ENCODE peak calls at places on chromosomes 7 and 10, in five cellular contexts. H, S, B, O and N are unnamed samples.

GRCh38 chr10:5985029-5985428 is 7.7 kb upstream of the IL15RA start:
- DNase-seq in H (no peak), S (no peak), B (no peak), O (no peak), N (no peak)

GRCh38 chr7:100942038-100942774 is 7.1 kb upstream of the MUC3A start:
- DNase-seq in H (no peak), S (no peak), B (peak; percentile 42), O (no peak), N (no peak)

GRCh38 chr10:22673785-22674184 is 40.6 kb downstream of the PIP4K2A start:
- DNase-seq in H (no peak), S (no peak), B (no peak), O (no peak), N (no peak)

GRCh38 chr10:31099664-31100063 is 68.0 kb upstream of the ZNF438 start:
- DNase-seq in H (peak; percentile 50), S (peak; percentile 36), B (peak; percentile 68), O (no peak), N (peak; percentile 62)

GRCh38 chr10:58531084-58531695 is 18.5 kb downstream of the BICC1 start:
- DNase-seq in H (peak; percentile 73), S (peak; percentile 76), B (peak; percentile 61), O (peak; percentile 48), N (no peak)

GRCh38 chr7:12357508-12357907 is 46.2 kb downstream of the VWDE start:
- DNase-seq in H (no peak), S (no peak), B (no peak), O (no peak), N (no peak)

GRCh38 chr7:112103246-112103645 is 103.0 kb downstream of the DOCK4 start:
- DNase-seq in H (no peak), S (peak; percentile 56), B (peak; percentile 45), O (no peak), N (no peak)

GRCh38 chr7:127819975-127820778 is 168.2 kb downstream of the SND1 start:
- DNase-seq in H (no peak), S (peak; percentile 70), B (no peak), O (no peak), N (no peak)

GRCh38 chr7:103075337-103075918 is 488 bp downstream of the ARMC10 start:
- DNase-seq in H (peak; percentile 69), S (peak; percentile 62), B (peak; percentile 56), O (peak; percentile 47), N (peak; percentile 53)

GRCh38 chr10:120582753-120583152 is 125.7 kb downstream of the PLPP4 start:
- DNase-seq in H (no peak), S (no peak), B (no peak), O (no peak), N (no peak)

GRCh38 chr10:89332718-89333281 is 5.0 kb downstream of the IFIT3 start:
- DNase-seq in H (no peak), S (no peak), B (no peak), O (no peak), N (no peak)

GRCh38 chr10:23291551-23292334 is 52.9 kb downstream of the C10orf67 start:
- DNase-seq in H (peak; percentile 66), S (no peak), B (no peak), O (no peak), N (no peak)

GRCh38 chr10:48899781-48900180 is 39.9 kb downstream of the LRRC18 start:
- DNase-seq in H (no peak), S (no peak), B (no peak), O (no peak), N (no peak)

GRCh38 chr7:106901870-106902441 is 36.9 kb downstream of the PIK3CG start:
- DNase-seq in H (no peak), S (no peak), B (no peak), O (no peak), N (no peak)

GRCh38 chr7:23431596-23432284 is 38.6 kb downstream of the IGF2BP3 start:
- DNase-seq in H (no peak), S (peak; percentile 38), B (no peak), O (no peak), N (no peak)
- H3K4me1 ChIP-seq in H (no peaks in the 10 kb centered on the region), S (peaks cover 13% of the 10 kb centered on the region), B (no peaks in the 10 kb centered on the region), O (no peaks in the 10 kb centered on the region), N (no peaks in the 10 kb centered on the region)

GRCh38 chr7:157874870-157875229 is 538.0 kb downstream of the DNAJB6 start:
- DNase-seq in H (no peak), S (no peak), B (no peak), O (no peak), N (no peak)

GRCh38 chr7:157873664-157874063 is 536.9 kb downstream of the DNAJB6 start:
- DNase-seq in H (no peak), S (no peak), B (no peak), O (no peak), N (no peak)

GRCh38 chr7:157875230-157876179 is 538.7 kb downstream of the DNAJB6 start:
- DNase-seq in H (no peak), S (no peak), B (no peak), O (no peak), N (no peak)

GRCh38 chr7:157873181-157873580 is 536.4 kb downstream of the DNAJB6 start:
- DNase-seq in H (no peak), S (no peak), B (no peak), O (no peak), N (no peak)

DNA sequence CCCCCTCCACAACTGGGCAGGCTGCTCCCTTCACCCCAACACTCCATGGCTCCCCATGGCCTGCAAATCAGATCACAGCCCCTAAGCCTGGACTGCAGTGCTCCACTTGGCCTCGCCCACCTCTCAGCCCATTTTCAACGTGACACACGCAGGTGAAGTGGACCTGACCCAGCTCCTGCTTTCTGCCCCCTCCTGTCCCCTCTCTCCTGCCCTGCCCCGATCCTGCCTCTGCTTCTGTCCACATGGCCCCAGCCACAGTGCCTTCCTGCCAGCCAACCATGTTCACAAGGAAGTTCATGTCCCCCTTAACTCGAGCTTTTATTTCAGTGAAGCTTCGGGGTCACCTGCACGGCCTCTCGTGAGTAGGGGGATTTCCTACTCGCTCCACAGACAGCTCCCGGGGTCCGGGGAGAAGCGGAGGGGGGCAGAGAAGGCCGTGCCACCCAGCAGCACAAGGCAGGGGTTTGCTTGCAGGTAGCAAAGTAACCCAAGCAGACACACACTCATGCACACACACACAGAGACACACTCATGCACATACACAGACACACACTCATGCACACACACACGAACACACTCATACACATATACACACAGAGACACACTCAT is 537.5 kb downstream of the DNAJB6 start:
- DNase-seq in H (no peak), S (no peak), B (no peak), O (no peak), N (no peak)
- H3K9me3 ChIP-seq in H (no peaks in the 10 kb centered on the region), S (peaks cover 47% of the 10 kb centered on the region), B (no peaks in the 10 kb centered on the region), O (peaks cover 4% of the 10 kb centered on the region), N (no peaks in the 10 kb centered on the region)

DNA sequence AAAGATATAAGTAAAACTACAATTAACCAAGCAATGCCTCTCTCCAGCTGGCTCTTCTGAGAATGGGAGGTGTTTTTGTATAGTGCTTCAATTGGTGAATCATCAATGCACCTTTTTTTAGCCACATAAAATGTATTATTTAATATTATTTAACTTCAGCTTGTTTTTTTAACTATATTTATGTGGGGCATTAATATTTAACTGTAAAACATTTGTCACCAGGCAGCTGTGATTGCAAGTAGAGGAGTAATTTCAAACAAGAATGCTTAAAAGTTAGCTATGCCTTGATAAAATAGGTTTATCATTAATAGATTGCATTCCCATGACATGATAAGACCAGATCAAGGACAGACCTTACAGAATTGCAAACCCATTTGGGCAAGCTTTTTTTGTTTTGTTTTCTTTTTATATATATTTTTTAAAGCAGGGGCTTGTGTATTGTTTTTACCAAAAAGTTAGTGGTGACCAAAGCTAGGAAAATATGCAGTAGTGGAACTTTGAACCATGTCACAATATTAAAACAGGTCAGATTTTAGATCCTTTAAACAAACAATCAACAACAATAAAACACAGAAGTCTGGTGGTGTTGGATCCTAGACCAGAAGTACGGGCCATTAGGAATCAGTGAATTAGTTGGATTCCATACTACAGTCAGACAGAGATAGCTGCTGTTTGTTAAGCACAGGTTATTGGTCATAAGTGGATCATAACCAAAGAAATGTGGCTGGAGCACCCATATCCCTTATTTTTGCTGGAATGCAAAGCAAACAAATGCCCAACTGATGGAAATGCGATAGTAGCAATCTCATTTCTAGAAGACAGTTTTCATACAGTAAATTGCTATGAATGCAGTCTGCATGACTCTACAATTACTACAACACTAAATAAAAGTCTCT is 2.9 kb downstream of the CAV2 start:
- DNase-seq in H (no peak), S (no peak), B (no peak), O (no peak), N (no peak)
- H3K4me1 ChIP-seq in H (peaks cover 34% of the 10 kb centered on the region), S (peaks cover 11% of the 10 kb centered on the region), B (no peaks in the 10 kb centered on the region), O (peaks cover 4% of the 10 kb centered on the region), N (peaks cover 8% of the 10 kb centered on the region)

GRCh38 chr10:106873770-106874717 is 290.5 kb downstream of the SORCS1 start:
- DNase-seq in H (peak; percentile 11), S (no peak), B (no peak), O (no peak), N (no peak)
- H3K9me3 ChIP-seq in H (no peaks in the 10 kb centered on the region), S (peaks cover 5% of the 10 kb centered on the region), B (no peaks in the 10 kb centered on the region), O (peaks cover 2% of the 10 kb centered on the region), N (no peaks in the 10 kb centered on the region)